ENCODE peak calls at places on chromosomes 3 and 15, in four cellular contexts. O, B, S and X are unnamed samples.

GRCh38 chr3:151155409-151156128 is 47.4 kb downstream of the GPR171 start:
- DNase-seq in O (no peak), B (no peak), S (no peak), X (no peak)

GRCh38 chr3:61162965-61163364 is 88.3 kb downstream of the FHIT start:
- DNase-seq in O (no peak), B (no peak), S (no peak), X (no peak)

GRCh38 chr3:140842984-140843649 is 98.5 kb upstream of the SLC25A36 start:
- DNase-seq in O (no peak), B (no peak), S (peak; percentile 9), X (no peak)

GRCh38 chr3:143443851-143444331 is 324.3 kb downstream of the CHST2 start:
- DNase-seq in O (peak; percentile 73), B (no peak), S (peak; percentile 92), X (no peak)

GRCh38 chr3:179526989-179527391 is 35.7 kb upstream of the ACTL6A start:
- DNase-seq in O (peak; percentile 36), B (peak; percentile 67), S (peak; percentile 5), X (no peak)

GRCh38 chr3:172675371-172676193 is 35.3 kb downstream of the NCEH1 start:
- DNase-seq in O (no peak), B (peak; percentile 35), S (peak; percentile 64), X (no peak)

GRCh38 chr3:23607184-23607847 is 198.4 kb upstream of the UBE2E1 start:
- DNase-seq in O (no peak), B (no peak), S (no peak), X (no peak)

GRCh38 chr3:111315911-111316310 is 226.1 kb upstream of the CD96 start:
- DNase-seq in O (no peak), B (no peak), S (no peak), X (no peak)

GRCh38 chr3:173401369-173401768 is 3.8 kb downstream of the NLGN1 start:
- DNase-seq in O (no peak), B (no peak), S (no peak), X (no peak)

GRCh38 chr3:61358364-61358763 is 107.1 kb upstream of the FHIT start:
- DNase-seq in O (peak; percentile 68), B (no peak), S (no peak), X (no peak)

GRCh38 chr15:86555114-86555513 is 475.4 kb downstream of the AGBL1 start:
- DNase-seq in O (no peak), B (no peak), S (no peak), X (no peak)

GRCh38 chr15:77540346-77541060 is 92.2 kb downstream of the LINGO1 start:
- DNase-seq in O (no peak), B (no peak), S (peak; percentile 39), X (no peak)

GRCh38 chr3:94293793-94294195 is 230.9 kb downstream of the NSUN3 start:
- DNase-seq in O (no peak), B (no peak), S (no peak), X (no peak)

GRCh38 chr3:88879905-88880304 is 227.5 kb upstream of the EPHA3 start:
- DNase-seq in O (no peak), B (no peak), S (no peak), X (no peak)

GRCh38 chr15:77487479-77487861 is 66.8 kb downstream of the HMG20A start:
- DNase-seq in O (no peak), B (peak; percentile 22), S (no peak), X (no peak)

GRCh38 chr3:68874551-68875348 is 57.6 kb downstream of the TAFA4 start:
- DNase-seq in O (no peak), B (no peak), S (no peak), X (no peak)

GRCh38 chr15:39253552-39253951 is 327.3 kb upstream of the THBS1 start:
- DNase-seq in O (no peak), B (no peak), S (no peak), X (no peak)

GRCh38 chr15:53710906-53711305 is 48.6 kb downstream of the WDR72 start:
- DNase-seq in O (no peak), B (no peak), S (no peak), X (no peak)

GRCh38 chr3:113147608-113148306 is 63.6 kb upstream of the BOC start:
- DNase-seq in O (no peak), B (no peak), S (no peak), X (no peak)

GRCh38 chr3:129855454-129856419 is 37.8 kb downstream of the TMCC1 start:
- DNase-seq in O (no peak), B (no peak), S (peak; percentile 72), X (no peak)

GRCh38 chr3:73484656-73485248 is 140.0 kb downstream of the PDZRN3 start:
- DNase-seq in O (no peak), B (no peak), S (no peak), X (no peak)

GRCh38 chr15:36961956-36962355 is 138.4 kb downstream of the MEIS2 start:
- DNase-seq in O (no peak), B (no peak), S (no peak), X (no peak)

GRCh38 chr3:72480366-72480765 is 367.9 kb downstream of the SHQ1 start:
- DNase-seq in O (no peak), B (no peak), S (no peak), X (no peak)

GRCh38 chr3:4271834-4272233 is 31.3 kb upstream of the SETMAR start:
- DNase-seq in O (no peak), B (no peak), S (peak; percentile 44), X (no peak)

GRCh38 chr3:185813691-185814215 is 11.1 kb downstream of the IGF2BP2 start:
- DNase-seq in O (no peak), B (no peak), S (no peak), X (no peak)

GRCh38 chr15:77642019-77642418 is 9.3 kb upstream of the LINGO1 start:
- DNase-seq in O (no peak), B (no peak), S (no peak), X (no peak)

GRCh38 chr15:76345880-76346665 is 9.5 kb downstream of the ISL2 start:
- DNase-seq in O (no peak), B (no peak), S (no peak), X (peak; percentile 35)

GRCh38 chr15:51097553-51098330 is 3.0 kb upstream of the TNFAIP8L3 start:
- DNase-seq in O (no peak), B (no peak), S (peak; percentile 44), X (no peak)

GRCh38 chr3:127860223-127860622 is 37.9 kb upstream of the MGLL start:
- DNase-seq in O (no peak), B (no peak), S (no peak), X (no peak)

GRCh38 chr3:38004415-38005075 is 14.0 kb downstream of the VILL start:
- DNase-seq in O (peak; percentile 78), B (peak; percentile 70), S (peak; percentile 70), X (peak; percentile 78)

GRCh38 chr15:99921086-99921485 is 187.8 kb upstream of the LYSMD4 start:
- DNase-seq in O (no peak), B (no peak), S (no peak), X (no peak)

GRCh38 chr3:127588675-127589577 is 1.6 kb downstream of the TPRA1 start:
- DNase-seq in O (no peak), B (no peak), S (peak; percentile 80), X (no peak)

GRCh38 chr15:22973286-22973685 is 6.9 kb downstream of the CYFIP1 start:
- DNase-seq in O (no peak), B (no peak), S (no peak), X (no peak)

DNA sequence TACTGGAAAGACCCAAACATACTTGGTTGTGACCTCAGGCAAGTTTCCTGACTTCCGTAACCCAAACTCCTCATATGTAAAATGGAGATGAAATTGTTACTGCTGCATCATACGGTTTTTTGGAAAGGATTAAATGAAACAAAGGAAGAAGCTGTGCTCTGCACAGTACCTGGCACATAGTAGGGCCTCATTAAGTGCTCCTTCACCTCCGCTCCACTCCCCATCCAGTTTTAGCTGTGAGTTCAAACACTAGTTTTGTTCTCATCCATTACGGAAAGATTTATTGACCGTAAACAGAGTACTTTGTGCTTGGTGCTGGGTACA is 381 bp upstream of the ICE2 start:
- DNase-seq in O (no peak), B (no peak), S (no peak), X (no peak)
- TF ChIP-seq CTCF in O (no peak), B (no peak), S (no peak), X (no peak)

GRCh38 chr3:29906906-29907305 is 626.0 kb downstream of the RBMS3 start:
- DNase-seq in O (no peak), B (no peak), S (no peak), X (no peak)

GRCh38 chr3:29914861-29915524 is 634.1 kb downstream of the RBMS3 start:
- DNase-seq in O (no peak), B (no peak), S (no peak), X (no peak)

GRCh38 chr3:29912600-29913288 is 631.9 kb downstream of the RBMS3 start:
- DNase-seq in O (no peak), B (no peak), S (no peak), X (no peak)
- TF ChIP-seq CTCF in O (no peak), B (no peak), S (no peak), X (no peak)

DNA sequence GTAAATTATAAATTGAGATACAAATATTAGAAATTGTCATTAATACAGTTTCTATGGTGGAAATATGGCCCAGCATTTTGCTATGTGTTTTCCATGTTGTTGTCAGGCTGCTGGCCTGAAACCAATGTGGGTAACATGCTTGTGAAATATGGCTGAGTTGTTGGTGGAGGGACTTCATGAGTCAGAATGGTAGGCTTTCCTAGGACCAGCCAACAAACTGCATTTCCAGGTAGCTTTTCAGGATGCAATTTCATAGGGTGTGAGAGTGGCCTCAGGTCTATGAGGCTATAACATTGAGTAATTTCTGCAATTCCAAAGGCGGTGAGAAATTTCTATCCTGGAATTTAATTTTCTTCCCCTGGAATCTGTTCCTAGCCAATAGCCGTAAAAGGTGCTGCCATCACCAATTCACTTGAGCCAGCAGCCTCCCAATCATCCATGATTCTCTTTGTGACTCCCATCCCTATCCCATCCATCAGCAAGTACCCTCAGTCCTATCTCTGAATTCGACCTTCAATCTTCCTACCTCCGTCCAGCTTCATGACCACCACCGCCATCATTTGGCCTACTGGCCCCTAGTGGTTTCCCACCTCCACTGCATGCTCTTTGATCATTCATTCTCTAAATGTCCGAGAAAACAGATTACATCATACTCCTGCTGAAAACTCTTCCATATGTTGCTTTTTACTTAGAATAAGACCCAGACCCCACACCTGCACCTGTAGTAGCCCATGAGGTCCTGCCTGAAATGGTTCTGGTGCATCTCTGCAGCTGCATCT is 276.6 kb upstream of the CFAP20DC start:
- DNase-seq in O (no peak), B (peak; percentile 7), S (peak; percentile 9), X (no peak)
- TF ChIP-seq CTCF in O (no peak), B (peak; percentile 70), S (peak; percentile 73), X (peak; percentile 55)

DNA sequence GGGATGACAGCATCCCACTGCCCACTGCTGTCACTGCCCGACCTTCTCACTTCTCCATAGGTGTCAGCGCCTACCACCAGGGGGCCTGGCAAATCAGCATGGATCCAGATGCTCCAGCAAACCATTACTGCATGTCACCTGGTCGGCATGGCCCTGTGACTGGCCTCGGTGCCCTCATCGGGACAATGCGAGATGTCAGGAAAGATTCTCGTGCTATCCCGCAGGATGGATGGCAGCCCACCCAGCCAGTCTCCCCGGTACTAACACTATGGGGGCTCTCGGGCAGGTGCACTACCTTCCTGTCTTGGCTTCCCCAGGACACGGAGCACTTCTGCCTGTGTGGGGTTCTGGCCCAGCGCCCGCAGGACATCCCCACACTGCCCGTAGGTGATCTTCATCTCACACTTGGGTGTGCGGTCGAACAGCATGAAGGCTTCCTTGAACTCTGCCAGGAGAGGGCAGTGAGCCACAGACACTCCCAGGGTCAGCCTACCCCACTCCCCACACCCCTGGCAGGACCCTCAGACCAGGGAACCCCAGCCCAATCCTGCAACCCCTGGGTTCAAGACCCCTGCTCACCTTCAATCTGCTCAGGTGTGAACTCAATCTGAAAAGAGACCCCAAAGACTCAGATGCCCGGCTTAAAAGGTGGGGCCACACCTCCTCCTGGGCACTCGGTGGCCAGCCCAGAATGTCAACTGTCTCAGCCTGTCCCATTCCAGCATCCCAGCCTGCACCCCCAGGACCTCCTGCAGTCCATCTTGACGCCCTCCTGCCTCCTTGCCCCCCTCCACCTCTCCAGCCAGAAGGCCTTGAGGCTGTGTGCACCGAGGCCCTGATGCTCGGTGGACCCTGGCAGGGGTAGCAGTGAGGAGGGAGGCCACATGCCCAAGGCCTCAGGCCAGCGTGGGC is 2.6 kb downstream of the MYL3 start:
- DNase-seq in O (no peak), B (peak; percentile 70), S (peak; percentile 36), X (peak; percentile 66)
- TF ChIP-seq CTCF in O (no peak), B (peak; percentile 58), S (peak; percentile 65), X (peak; percentile 62)